ENCODE peak calls at places on chromosome 3, in five cellular contexts. X, F, R, J and B are unnamed samples.

GRCh38 chr3:50236484-50237132 is 604 bp downstream of the GNAI2 start:
- DNase-seq in X (no peak), R (no peak), F (no peak), J (no peak), B (no peak)

GRCh38 chr3:4438296-4438695 is 28.8 kb downstream of the SUMF1 start:
- DNase-seq in F (no peak), X (no peak), J (no peak), R (no peak), B (no peak)

GRCh38 chr3:135678386-135678785 is 287.1 kb upstream of the PPP2R3A start:
- DNase-seq in F (no peak), R (no peak), X (no peak), J (no peak), B (no peak)

GRCh38 chr3:184710870-184711365 is 946 bp downstream of the MAGEF1 start:
- DNase-seq in F (peak; percentile 71), R (no peak), X (no peak), J (no peak), B (no peak)

GRCh38 chr3:126551066-126551838 is 7.5 kb downstream of the C3orf22 start:
- DNase-seq in J (peak; percentile 44), F (peak; percentile 74), X (no peak), R (peak; percentile 10), B (no peak)

GRCh38 chr3:52197842-52198625 is at the start of gene ALAS1:
- DNase-seq in X (peak; percentile 78), F (peak; percentile 98), R (peak; percentile 96), J (peak; percentile 96), B (peak; percentile 94)

GRCh38 chr3:111373239-111373638 is 168.8 kb upstream of the CD96 start:
- DNase-seq in F (no peak), X (no peak), J (no peak), R (no peak), B (no peak)

GRCh38 chr3:101720851-101721649 is 3.4 kb upstream of the CEP97 start:
- DNase-seq in J (no peak), R (no peak), X (no peak), F (no peak), B (no peak)

GRCh38 chr3:60301142-60301541 is 950.1 kb downstream of the FHIT start:
- DNase-seq in F (no peak), R (no peak), X (no peak), J (no peak), B (no peak)

GRCh38 chr3:24510030-24510648 is 15.5 kb upstream of the THRB start:
- DNase-seq in X (no peak), R (no peak), J (no peak), F (no peak), B (no peak)

GRCh38 chr3:81823882-81824395 is 62.5 kb upstream of the GBE1 start:
- DNase-seq in J (no peak), R (no peak), F (no peak), X (no peak), B (no peak)

GRCh38 chr3:183579967-183580720 is 24.6 kb upstream of the KLHL6 start:
- DNase-seq in X (no peak), R (no peak), J (peak; percentile 50), F (peak; percentile 61), B (no peak)

GRCh38 chr3:183576487-183577107 is 21.1 kb upstream of the KLHL6 start:
- DNase-seq in R (no peak), X (no peak), F (no peak), J (no peak), B (no peak)

GRCh38 chr3:183577336-183577735 is 21.8 kb upstream of the KLHL6 start:
- DNase-seq in J (no peak), X (no peak), R (no peak), F (no peak), B (no peak)

GRCh38 chr3:183581496-183582155 is 26.1 kb upstream of the KLHL6 start:
- DNase-seq in X (no peak), R (no peak), J (no peak), F (no peak), B (no peak)

GRCh38 chr3:183578179-183578578 is 22.7 kb upstream of the KLHL6 start:
- DNase-seq in J (no peak), X (no peak), F (no peak), R (no peak), B (no peak)
- H3K27ac ChIP-seq in J (no peak overlapping the region), X (no peak overlapping the region), F (no peak overlapping the region), R (no peak overlapping the region), B (no peak overlapping the region)

DNA sequence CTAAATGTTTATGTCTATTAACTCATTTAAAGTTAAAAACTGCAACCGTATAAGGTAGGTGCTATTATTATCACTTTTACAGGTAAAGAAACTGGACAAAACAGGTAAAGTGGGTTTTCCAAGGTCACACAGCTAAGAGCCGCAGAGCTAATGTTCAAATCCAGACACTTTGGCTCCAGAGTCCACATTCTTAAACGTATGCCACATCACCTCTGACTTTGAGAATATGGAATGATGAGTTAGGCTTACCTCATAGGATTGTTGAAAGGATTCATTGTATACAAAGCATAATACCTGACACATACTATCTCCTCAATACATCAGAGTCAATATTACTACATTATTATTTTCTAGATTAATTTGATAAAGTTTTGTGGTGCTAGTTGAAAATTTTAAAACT is 240.9 kb upstream of the STT3B start:
- DNase-seq in J (no peak), R (no peak), F (no peak), X (no peak), B (no peak)
- H3K4me1 ChIP-seq in J (peaks cover 6% of the 10 kb centered on the region), R (peaks cover 9% of the 10 kb centered on the region), F (no peaks in the 10 kb centered on the region), X (peaks cover 24% of the 10 kb centered on the region), B (no peaks in the 10 kb centered on the region)

GRCh38 chr3:108283006-108283405 is 13.3 kb upstream of the HHLA2 start:
- DNase-seq in J (no peak), X (no peak), R (no peak), F (no peak), B (no peak)
- H3K4me3 ChIP-seq in J (no peak overlapping the region), X (no peak overlapping the region), R (no peak overlapping the region), F (no peak overlapping the region), B (no peak overlapping the region)

GRCh38 chr3:34947849-34948248 is 691.5 kb upstream of the ARPP21 start:
- DNase-seq in X (no peak), J (no peak), F (no peak), R (no peak), B (no peak)
- H3K27ac ChIP-seq in X (no peak overlapping the region), J (no peak overlapping the region), F (no peak overlapping the region), R (no peak overlapping the region), B (no peak overlapping the region)

GRCh38 chr3:141074529-141074928 is 23.4 kb downstream of the SPSB4 start:
- DNase-seq in R (no peak), F (no peak), X (no peak), J (no peak), B (no peak)
- H3K4me1 ChIP-seq in R (peaks cover 18% of the 10 kb centered on the region), F (peaks cover 14% of the 10 kb centered on the region), X (no peaks in the 10 kb centered on the region), J (peaks cover 29% of the 10 kb centered on the region), B (no peaks in the 10 kb centered on the region)

GRCh38 chr3:155281892-155282291 is 11.6 kb downstream of the STRIT1 start:
- DNase-seq in R (no peak), X (no peak), J (no peak), F (no peak), B (no peak)
- H3K4me3 ChIP-seq in R (no peak overlapping the region), X (no peak overlapping the region), J (no peak overlapping the region), F (no peak overlapping the region), B (no peak overlapping the region)

GRCh38 chr3:25854214-25854613 is 64.3 kb downstream of the OXSM start:
- DNase-seq in F (no peak), X (no peak), R (no peak), J (no peak), B (no peak)

GRCh38 chr3:25846282-25846681 is 56.4 kb downstream of the OXSM start:
- DNase-seq in F (no peak), R (no peak), X (no peak), J (no peak), B (no peak)

GRCh38 chr3:25849641-25850040 is 59.8 kb downstream of the OXSM start:
- DNase-seq in F (no peak), J (no peak), X (no peak), R (no peak), B (no peak)

GRCh38 chr3:25854635-25855034 is 64.7 kb downstream of the OXSM start:
- DNase-seq in F (no peak), R (no peak), J (no peak), X (peak; percentile 16), B (no peak)

GRCh38 chr3:25849101-25849500 is 59.2 kb downstream of the OXSM start:
- DNase-seq in F (no peak), J (no peak), X (no peak), R (no peak), B (no peak)
- H3K27ac ChIP-seq in F (no peak overlapping the region), J (no peak overlapping the region), X (no peak overlapping the region), R (no peak overlapping the region), B (no peak overlapping the region)